ENCODE peak calls at places on chromosomes 1 and 21, in ten cellular contexts. One of them, this sample, is unnamed.

GRCh38 chr1:78284354-78284753 is 206.4 kb upstream of the PTGFR start:
- DNase-seq in GM20000: no peak
- DNase-seq in stomach: no peak
- DNase-seq in ascending aorta: no peak
- DNase-seq in thyroid gland: no peak
- DNase-seq in RWPE1: no peak
- DNase-seq in neural crest cell: no peak
- DNase-seq in WTC11: no peak
- DNase-seq in adrenal gland: peak; percentile 79
- DNase-seq in cardiac muscle cell: no peak
- DNase-seq in this sample: no peak

GRCh38 chr1:43779266-43779665 is 71.9 kb downstream of the ST3GAL3 start:
- DNase-seq in GM20000: no peak
- DNase-seq in stomach: no peak
- DNase-seq in ascending aorta: no peak
- DNase-seq in thyroid gland: no peak
- DNase-seq in RWPE1: no peak
- DNase-seq in neural crest cell: no peak
- DNase-seq in WTC11: no peak
- DNase-seq in adrenal gland: no peak
- DNase-seq in cardiac muscle cell: no peak
- DNase-seq in this sample: no peak

GRCh38 chr1:27428316-27429028 is 36.0 kb downstream of the GPR3 start:
- DNase-seq in GM20000: no peak
- DNase-seq in stomach: no peak
- DNase-seq in ascending aorta: peak; percentile 77
- DNase-seq in thyroid gland: peak; percentile 81
- DNase-seq in RWPE1: no peak
- DNase-seq in neural crest cell: no peak
- DNase-seq in WTC11: no peak
- DNase-seq in adrenal gland: peak; percentile 86
- DNase-seq in cardiac muscle cell: peak; percentile 84
- DNase-seq in this sample: no peak

GRCh38 chr1:15628003-15628402 is 10.7 kb downstream of the DDI2 start:
- DNase-seq in GM20000: no peak
- DNase-seq in stomach: no peak
- DNase-seq in ascending aorta: no peak
- DNase-seq in thyroid gland: no peak
- DNase-seq in RWPE1: no peak
- DNase-seq in neural crest cell: no peak
- DNase-seq in WTC11: no peak
- DNase-seq in adrenal gland: no peak
- DNase-seq in cardiac muscle cell: no peak
- DNase-seq in this sample: no peak

GRCh38 chr21:15063821-15064575 is 802 bp downstream of the NRIP1 start:
- DNase-seq in GM20000: no peak
- DNase-seq in stomach: peak; percentile 65
- DNase-seq in ascending aorta: peak; percentile 65
- DNase-seq in thyroid gland: peak; percentile 61
- DNase-seq in RWPE1: peak; percentile 38
- DNase-seq in neural crest cell: peak; percentile 37
- DNase-seq in WTC11: peak; percentile 51
- DNase-seq in adrenal gland: peak; percentile 76
- DNase-seq in cardiac muscle cell: peak; percentile 72
- DNase-seq in this sample: peak; percentile 30

GRCh38 chr1:59697138-59697811 is 117.5 kb upstream of the HOOK1 start:
- DNase-seq in GM20000: no peak
- DNase-seq in stomach: no peak
- DNase-seq in ascending aorta: no peak
- DNase-seq in thyroid gland: no peak
- DNase-seq in RWPE1: no peak
- DNase-seq in neural crest cell: no peak
- DNase-seq in WTC11: no peak
- DNase-seq in adrenal gland: no peak
- DNase-seq in cardiac muscle cell: no peak
- DNase-seq in this sample: no peak

GRCh38 chr1:208059328-208060017 is 148.5 kb upstream of the CD34 start:
- DNase-seq in GM20000: no peak
- DNase-seq in stomach: no peak
- DNase-seq in ascending aorta: no peak
- DNase-seq in thyroid gland: no peak
- DNase-seq in RWPE1: no peak
- DNase-seq in neural crest cell: no peak
- DNase-seq in WTC11: no peak
- DNase-seq in adrenal gland: no peak
- DNase-seq in cardiac muscle cell: peak; percentile 26
- DNase-seq in this sample: no peak

GRCh38 chr21:25907573-25908275 is 173.0 kb downstream of the GABPA start:
- DNase-seq in GM20000: no peak
- DNase-seq in stomach: peak; percentile 53
- DNase-seq in ascending aorta: no peak
- DNase-seq in thyroid gland: peak; percentile 30
- DNase-seq in RWPE1: no peak
- DNase-seq in neural crest cell: no peak
- DNase-seq in WTC11: no peak
- DNase-seq in adrenal gland: no peak
- DNase-seq in cardiac muscle cell: no peak
- DNase-seq in this sample: no peak

GRCh38 chr1:51843948-51844347 is 34.6 kb downstream of the NRDC start:
- DNase-seq in GM20000: peak; percentile 46
- DNase-seq in stomach: no peak
- DNase-seq in ascending aorta: no peak
- DNase-seq in thyroid gland: no peak
- DNase-seq in RWPE1: no peak
- DNase-seq in neural crest cell: no peak
- DNase-seq in WTC11: no peak
- DNase-seq in adrenal gland: no peak
- DNase-seq in cardiac muscle cell: no peak
- DNase-seq in this sample: peak; percentile 84

GRCh38 chr1:58786927-58787245 is 3.0 kb upstream of the JUN start:
- DNase-seq in GM20000: no peak
- DNase-seq in stomach: no peak
- DNase-seq in ascending aorta: no peak
- DNase-seq in thyroid gland: no peak
- DNase-seq in RWPE1: no peak
- DNase-seq in neural crest cell: no peak
- DNase-seq in WTC11: no peak
- DNase-seq in adrenal gland: no peak
- DNase-seq in cardiac muscle cell: no peak
- DNase-seq in this sample: no peak

GRCh38 chr1:185795181-185795580 is 61.0 kb downstream of the HMCN1 start:
- DNase-seq in GM20000: no peak
- DNase-seq in stomach: no peak
- DNase-seq in ascending aorta: no peak
- DNase-seq in thyroid gland: no peak
- DNase-seq in RWPE1: no peak
- DNase-seq in neural crest cell: no peak
- DNase-seq in WTC11: no peak
- DNase-seq in adrenal gland: no peak
- DNase-seq in cardiac muscle cell: no peak
- DNase-seq in this sample: no peak

GRCh38 chr1:185929759-185930158 is 195.6 kb downstream of the HMCN1 start:
- DNase-seq in GM20000: no peak
- DNase-seq in stomach: no peak
- DNase-seq in ascending aorta: no peak
- DNase-seq in thyroid gland: no peak
- DNase-seq in RWPE1: no peak
- DNase-seq in neural crest cell: no peak
- DNase-seq in WTC11: no peak
- DNase-seq in adrenal gland: no peak
- DNase-seq in cardiac muscle cell: no peak
- DNase-seq in this sample: no peak

GRCh38 chr1:118963456-118964430 is 24.4 kb downstream of the TBX15 start:
- DNase-seq in GM20000: no peak
- DNase-seq in stomach: no peak
- DNase-seq in ascending aorta: no peak
- DNase-seq in thyroid gland: no peak
- DNase-seq in RWPE1: peak; percentile 31
- DNase-seq in neural crest cell: no peak
- DNase-seq in WTC11: no peak
- DNase-seq in adrenal gland: no peak
- DNase-seq in cardiac muscle cell: no peak
- DNase-seq in this sample: peak; percentile 26

GRCh38 chr21:26717146-26717739 is 128.0 kb downstream of the ADAMTS1 start:
- DNase-seq in GM20000: peak; percentile 13
- DNase-seq in stomach: no peak
- DNase-seq in ascending aorta: no peak
- DNase-seq in thyroid gland: no peak
- DNase-seq in RWPE1: peak; percentile 11
- DNase-seq in neural crest cell: no peak
- DNase-seq in WTC11: no peak
- DNase-seq in adrenal gland: no peak
- DNase-seq in cardiac muscle cell: peak; percentile 20
- DNase-seq in this sample: peak; percentile 55

GRCh38 chr1:67060811-67061218 is 6.9 kb upstream of the SLC35D1 start:
- DNase-seq in GM20000: no peak
- DNase-seq in stomach: no peak
- DNase-seq in ascending aorta: peak; percentile 65
- DNase-seq in thyroid gland: no peak
- DNase-seq in RWPE1: peak; percentile 87
- DNase-seq in neural crest cell: no peak
- DNase-seq in WTC11: no peak
- DNase-seq in adrenal gland: peak; percentile 90
- DNase-seq in cardiac muscle cell: no peak
- DNase-seq in this sample: peak; percentile 6

GRCh38 chr1:110963666-110964399 is at the start of gene LRIF1:
- DNase-seq in GM20000: peak; percentile 92
- DNase-seq in stomach: peak; percentile 100
- DNase-seq in ascending aorta: peak; percentile 99
- DNase-seq in thyroid gland: peak; percentile 99
- DNase-seq in RWPE1: peak; percentile 97
- DNase-seq in neural crest cell: peak; percentile 82
- DNase-seq in WTC11: peak; percentile 100
- DNase-seq in adrenal gland: peak; percentile 100
- DNase-seq in cardiac muscle cell: peak; percentile 97
- DNase-seq in this sample: peak; percentile 100

GRCh38 chr1:110960777-110961420 is 2.8 kb downstream of the LRIF1 start:
- DNase-seq in GM20000: no peak
- DNase-seq in stomach: no peak
- DNase-seq in ascending aorta: no peak
- DNase-seq in thyroid gland: no peak
- DNase-seq in RWPE1: no peak
- DNase-seq in neural crest cell: no peak
- DNase-seq in WTC11: no peak
- DNase-seq in adrenal gland: no peak
- DNase-seq in cardiac muscle cell: no peak
- DNase-seq in this sample: no peak

GRCh38 chr1:110964400-110964903 is 730 bp upstream of the LRIF1 start:
- DNase-seq in GM20000: no peak
- DNase-seq in stomach: no peak
- DNase-seq in ascending aorta: no peak
- DNase-seq in thyroid gland: no peak
- DNase-seq in RWPE1: no peak
- DNase-seq in neural crest cell: no peak
- DNase-seq in WTC11: no peak
- DNase-seq in adrenal gland: no peak
- DNase-seq in cardiac muscle cell: no peak
- DNase-seq in this sample: no peak

GRCh38 chr1:110961902-110962301 is 1.8 kb downstream of the LRIF1 start:
- DNase-seq in GM20000: no peak
- DNase-seq in stomach: no peak
- DNase-seq in ascending aorta: no peak
- DNase-seq in thyroid gland: no peak
- DNase-seq in RWPE1: no peak
- DNase-seq in neural crest cell: no peak
- DNase-seq in WTC11: no peak
- DNase-seq in adrenal gland: no peak
- DNase-seq in cardiac muscle cell: no peak
- DNase-seq in this sample: no peak

GRCh38 chr1:110962892-110963665 is 643 bp downstream of the LRIF1 start:
- DNase-seq in GM20000: peak; percentile 44
- DNase-seq in stomach: peak; percentile 56
- DNase-seq in ascending aorta: peak; percentile 71
- DNase-seq in thyroid gland: peak; percentile 44
- DNase-seq in RWPE1: peak; percentile 37
- DNase-seq in neural crest cell: peak; percentile 15
- DNase-seq in WTC11: peak; percentile 71
- DNase-seq in adrenal gland: peak; percentile 71
- DNase-seq in cardiac muscle cell: peak; percentile 63
- DNase-seq in this sample: peak; percentile 89
- TF ChIP-seq CTCF in GM20000: no peak
- TF ChIP-seq CTCF in stomach: no peak
- TF ChIP-seq CTCF in ascending aorta: no peak
- TF ChIP-seq CTCF in thyroid gland: no peak
- TF ChIP-seq CTCF in RWPE1: no peak
- TF ChIP-seq CTCF in neural crest cell: no peak
- TF ChIP-seq CTCF in WTC11: no peak
- TF ChIP-seq CTCF in adrenal gland: no peak
- TF ChIP-seq CTCF in cardiac muscle cell: no peak
- TF ChIP-seq CTCF in this sample: no peak

DNA sequence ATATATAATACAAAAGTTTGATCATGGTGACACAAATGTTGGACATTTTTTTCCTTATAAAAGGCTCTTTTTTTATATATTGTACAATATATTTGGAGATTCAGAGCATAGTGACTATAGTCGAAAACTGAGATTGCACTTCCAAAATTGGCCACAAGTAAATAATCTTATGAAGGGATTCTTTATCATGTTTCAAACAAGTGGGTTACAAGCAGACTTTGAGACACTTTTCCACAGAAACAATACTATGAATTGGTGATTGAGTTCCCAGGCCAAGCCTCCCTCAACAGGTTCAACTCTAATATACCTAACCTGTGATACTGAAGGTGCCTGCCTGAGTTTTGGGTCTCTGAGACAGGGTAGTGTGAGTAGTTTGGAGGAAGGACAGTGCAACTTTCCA is 13.8 kb downstream of the LEPR start:
- DNase-seq in GM20000: no peak
- DNase-seq in stomach: no peak
- DNase-seq in ascending aorta: no peak
- DNase-seq in thyroid gland: no peak
- DNase-seq in RWPE1: no peak
- DNase-seq in neural crest cell: no peak
- DNase-seq in WTC11: no peak
- DNase-seq in adrenal gland: no peak
- DNase-seq in cardiac muscle cell: no peak
- DNase-seq in this sample: no peak
- TF ChIP-seq CTCF in GM20000: no peak
- TF ChIP-seq CTCF in stomach: no peak
- TF ChIP-seq CTCF in ascending aorta: no peak
- TF ChIP-seq CTCF in thyroid gland: no peak
- TF ChIP-seq CTCF in RWPE1: no peak
- TF ChIP-seq CTCF in neural crest cell: peak; percentile 46
- TF ChIP-seq CTCF in WTC11: no peak
- TF ChIP-seq CTCF in adrenal gland: no peak
- TF ChIP-seq CTCF in cardiac muscle cell: peak; percentile 23
- TF ChIP-seq CTCF in this sample: peak; percentile 26

GRCh38 chr1:53715478-53715877 is 23.5 kb downstream of the GLIS1 start:
- DNase-seq in GM20000: no peak
- DNase-seq in stomach: no peak
- DNase-seq in ascending aorta: no peak
- DNase-seq in thyroid gland: no peak
- DNase-seq in RWPE1: no peak
- DNase-seq in neural crest cell: peak; percentile 64
- DNase-seq in WTC11: peak; percentile 79
- DNase-seq in adrenal gland: no peak
- DNase-seq in cardiac muscle cell: peak; percentile 71
- DNase-seq in this sample: peak; percentile 7
- TF ChIP-seq CTCF in GM20000: peak; percentile 49
- TF ChIP-seq CTCF in stomach: peak; percentile 13
- TF ChIP-seq CTCF in ascending aorta: no peak
- TF ChIP-seq CTCF in thyroid gland: no peak
- TF ChIP-seq CTCF in RWPE1: no peak
- TF ChIP-seq CTCF in neural crest cell: peak; percentile 60
- TF ChIP-seq CTCF in WTC11: peak; percentile 49
- TF ChIP-seq CTCF in adrenal gland: no peak
- TF ChIP-seq CTCF in cardiac muscle cell: peak; percentile 67
- TF ChIP-seq CTCF in this sample: peak; percentile 67

GRCh38 chr1:234823191-234824176 is 213.5 kb upstream of the IRF2BP2 start:
- DNase-seq in GM20000: no peak
- DNase-seq in stomach: no peak
- DNase-seq in ascending aorta: no peak
- DNase-seq in thyroid gland: no peak
- DNase-seq in RWPE1: no peak
- DNase-seq in neural crest cell: no peak
- DNase-seq in WTC11: no peak
- DNase-seq in adrenal gland: no peak
- DNase-seq in cardiac muscle cell: no peak
- DNase-seq in this sample: no peak
- TF ChIP-seq CTCF in GM20000: no peak
- TF ChIP-seq CTCF in stomach: no peak
- TF ChIP-seq CTCF in ascending aorta: no peak
- TF ChIP-seq CTCF in thyroid gland: no peak
- TF ChIP-seq CTCF in RWPE1: no peak
- TF ChIP-seq CTCF in neural crest cell: no peak
- TF ChIP-seq CTCF in WTC11: no peak
- TF ChIP-seq CTCF in adrenal gland: no peak
- TF ChIP-seq CTCF in cardiac muscle cell: no peak
- TF ChIP-seq CTCF in this sample: no peak

This sample was measured in A673.